ENCODE peak calls at places on chromosomes 1 and 21, in six cellular contexts. Q is trophoblast cell; W is uterus; T is Peyer's patch; J is CD8-positive, alpha-beta memory T cell; N is heart right ventricle. L is an unnamed sample. For H3K36me3, the result is how much of the 10 kb centered on the place peaks cover.

GRCh38 chr1:145985502-145986439 is 10.6 kb downstream of the TXNIP start:
- DNase-seq in Q (peak), N (peak), J (no peak), W (peak), T (peak), L (peak)

GRCh38 chr1:38475624-38476005 is 384.0 kb downstream of the RRAGC start:
- DNase-seq in W (no peak), Q (no peak), T (no peak), J (no peak), N (no peak), L (no peak)

GRCh38 chr1:54609301-54609921 is 13.9 kb downstream of the FAM151A start:
- DNase-seq in N (no peak), J (no peak), T (peak), Q (no peak), W (peak), L (no peak)

GRCh38 chr1:206544562-206545257 is 37.4 kb downstream of the RASSF5 start:
- DNase-seq in J (peak), Q (peak), N (peak), W (peak), T (peak), L (peak)

GRCh38 chr1:225934711-225935110 is 6.3 kb downstream of the LEFTY2 start:
- DNase-seq in W (no peak), T (no peak), Q (no peak), N (no peak), J (no peak), L (no peak)

GRCh38 chr1:16394977-16395376 is 27.9 kb downstream of the SZRD1 start:
- DNase-seq in W (no peak), T (no peak), N (no peak), J (no peak), Q (no peak), L (no peak)

GRCh38 chr1:169368406-169368769 is 393 bp downstream of the BLZF1 start:
- DNase-seq in Q (peak), J (peak), T (peak), W (no peak), N (no peak), L (no peak)

GRCh38 chr21:39125752-39126485 is 57.3 kb downstream of the PSMG1 start:
- DNase-seq in W (peak), N (no peak), Q (peak), T (peak), J (no peak), L (no peak)

GRCh38 chr1:11204396-11205190 is 15.4 kb downstream of the ANGPTL7 start:
- DNase-seq in T (no peak), W (no peak), N (no peak), Q (no peak), J (no peak), L (no peak)

GRCh38 chr1:14599173-14599754 is 779 bp downstream of the KAZN start:
- DNase-seq in J (no peak), N (no peak), W (no peak), T (no peak), Q (peak), L (no peak)

GRCh38 chr1:94646151-94646643 is 104.6 kb upstream of the F3 start:
- DNase-seq in W (no peak), T (no peak), J (no peak), N (no peak), Q (peak), L (no peak)

GRCh38 chr21:34962586-34963222 is 86.4 kb downstream of the RUNX1 start:
- DNase-seq in J (no peak), T (no peak), W (no peak), N (no peak), Q (no peak), L (no peak)

GRCh38 chr1:52306227-52307006 is 59.6 kb downstream of the CC2D1B start:
- DNase-seq in W (no peak), N (no peak), J (no peak), T (no peak), Q (peak), L (no peak)

GRCh38 chr1:185674201-185674600 is 60.0 kb upstream of the HMCN1 start:
- DNase-seq in J (no peak), T (no peak), N (no peak), W (no peak), Q (no peak), L (no peak)

GRCh38 chr1:24541711-24542346 is 14.1 kb upstream of the NCMAP start:
- DNase-seq in W (no peak), T (peak), J (no peak), Q (peak), N (peak), L (no peak)

GRCh38 chr1:91564888-91565700 is 64.4 kb downstream of the CDC7 start:
- DNase-seq in N (no peak), J (no peak), W (no peak), T (no peak), Q (peak), L (no peak)

GRCh38 chr1:16630661-16631247 is 17.4 kb upstream of the NBPF1 start:
- DNase-seq in J (no peak), W (peak), N (no peak), T (peak), Q (no peak), L (peak)

GRCh38 chr1:35637401-35637809 is 3.9 kb downstream of the PSMB2 start:
- DNase-seq in J (no peak), T (no peak), N (no peak), Q (peak), W (no peak), L (no peak)

GRCh38 chr1:25718738-25719137 is 81.3 kb upstream of the SELENON start:
- DNase-seq in T (no peak), N (no peak), W (no peak), Q (no peak), J (no peak), L (no peak)

GRCh38 chr1:6652986-6653385 is 28.3 kb downstream of the THAP3 start:
- DNase-seq in W (no peak), J (no peak), N (no peak), Q (no peak), T (no peak), L (no peak)

GRCh38 chr21:44950016-44950326 is 10.1 kb downstream of the SLX9 start:
- DNase-seq in Q (no peak), T (no peak), W (no peak), J (no peak), N (no peak), L (no peak)

GRCh38 chr1:6049419-6049818 is 3.7 kb downstream of the KCNAB2 start:
- DNase-seq in N (no peak), T (no peak), Q (no peak), J (no peak), W (no peak), L (no peak)

GRCh38 chr21:14064296-14064645 is 146.5 kb downstream of the LIPI start:
- DNase-seq in J (no peak), N (no peak), W (no peak), Q (peak), T (no peak), L (no peak)

GRCh38 chr1:216500273-216500967 is 77.2 kb upstream of the USH2A start:
- DNase-seq in T (no peak), Q (no peak), W (no peak), N (no peak), J (no peak), L (no peak)

GRCh38 chr1:3903141-3904005 is 3.3 kb upstream of the C1orf174 start:
- DNase-seq in W (no peak), T (peak), N (no peak), J (no peak), Q (no peak), L (peak)

GRCh38 chr1:209670441-209671082 is 4.7 kb upstream of the G0S2 start:
- DNase-seq in W (no peak), T (no peak), J (no peak), Q (no peak), N (no peak), L (no peak)

GRCh38 chr1:150558328-150558727 is 9.1 kb downstream of the ADAMTSL4 start:
- DNase-seq in T (no peak), J (no peak), W (peak), Q (no peak), N (no peak), L (peak)

DNA sequence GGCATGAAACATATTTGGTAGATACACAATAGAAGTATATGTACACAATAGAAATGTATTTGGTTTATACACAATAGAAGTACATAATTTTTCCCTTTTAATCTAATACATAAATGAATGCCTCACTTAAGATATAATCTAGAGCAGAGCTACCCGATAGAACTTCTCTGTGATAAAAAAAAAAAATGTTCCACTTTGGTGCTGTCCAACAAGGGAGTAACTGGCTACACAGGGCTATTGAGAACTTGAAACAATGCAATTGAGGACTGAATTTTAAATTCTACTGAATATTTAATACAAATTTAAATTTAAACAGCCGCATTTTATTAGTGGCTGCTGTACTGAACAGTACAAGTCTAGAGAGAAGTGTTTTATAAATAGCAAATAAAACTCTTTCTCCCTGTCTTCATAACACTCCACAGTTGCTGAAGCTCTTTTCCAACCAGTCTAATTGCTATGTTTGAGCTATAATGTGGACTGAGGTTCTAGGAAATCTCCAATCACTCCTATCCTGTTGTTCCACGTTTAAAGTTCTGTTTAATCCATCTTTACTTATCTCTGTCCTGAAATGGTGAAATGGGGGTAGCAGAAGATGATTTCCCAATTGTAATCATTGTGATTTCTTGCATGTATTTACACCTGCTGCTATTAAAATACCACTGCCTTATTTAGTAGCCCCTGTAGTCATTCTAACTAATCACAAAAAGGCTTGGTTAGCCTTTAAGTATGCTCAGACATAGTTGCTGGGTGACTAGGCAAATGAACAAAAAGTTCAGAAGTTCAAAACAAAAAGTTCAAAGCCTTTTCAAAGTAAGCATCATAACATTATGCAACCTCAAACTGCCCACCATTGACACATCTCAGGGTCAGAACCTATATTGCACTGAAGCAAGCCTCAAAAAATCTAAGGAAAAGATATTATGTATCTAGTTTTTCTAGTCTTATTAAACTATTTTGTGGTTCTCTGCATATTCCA is 192.3 kb upstream of the C1orf87 start:
- DNase-seq in J (no peak), W (no peak), Q (peak), N (no peak), T (no peak), L (no peak)
- H3K36me3 ChIP-seq in J (under half), W (under half), Q (under half), N (under half), T (under half), L (under half)

GRCh38 chr21:42567861-42568260 is 54.2 kb downstream of the SLC37A1 start:
- DNase-seq in J (no peak), Q (no peak), N (no peak), W (no peak), T (peak), L (peak)
- H3K36me3 ChIP-seq in J (under half), Q (half or more), N (under half), W (under half), T (under half), L (under half)

DNA sequence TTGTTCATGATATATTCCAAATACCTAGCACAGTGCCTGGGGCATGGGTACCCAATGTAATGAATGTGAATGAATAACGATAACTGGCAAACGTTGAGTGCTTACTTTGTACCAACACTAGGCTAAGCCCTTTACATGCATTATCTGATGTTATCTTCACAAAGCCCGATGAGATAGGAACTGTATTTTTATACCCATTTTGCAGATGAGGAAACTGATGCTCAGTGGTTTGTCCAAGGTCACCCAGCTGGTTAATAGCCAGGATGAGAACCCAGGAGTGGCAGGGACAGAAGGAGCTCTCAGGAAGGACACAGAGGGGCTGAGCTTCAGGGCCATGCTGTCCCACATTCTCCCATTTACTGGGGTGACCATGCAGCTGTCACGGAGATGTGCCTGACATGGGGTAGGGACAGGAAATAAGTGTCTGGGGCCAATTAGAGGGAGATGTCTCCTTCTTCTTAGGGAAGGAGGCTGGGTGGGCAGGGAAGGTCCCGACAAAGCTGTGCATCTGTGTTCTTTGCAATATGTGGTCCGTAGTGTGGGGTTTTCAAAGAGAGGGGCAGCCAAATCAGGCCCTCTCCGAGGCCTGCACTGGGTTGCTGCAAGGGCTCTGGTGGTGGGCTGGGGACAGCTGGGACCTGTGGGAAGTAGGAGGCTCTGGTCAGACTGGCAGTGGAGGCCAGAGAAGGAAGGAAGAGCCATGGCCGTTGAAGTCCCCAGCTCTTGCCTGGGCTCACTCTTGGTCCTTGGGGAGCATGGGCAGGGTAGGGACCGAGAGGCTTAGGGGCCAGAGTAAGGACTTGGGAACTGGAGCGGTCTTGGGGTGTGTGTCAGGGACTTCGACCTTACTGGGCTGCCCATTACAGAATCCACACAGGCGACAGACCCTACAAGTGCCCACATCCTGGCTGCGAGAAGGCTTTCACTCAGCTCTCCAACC is 26.6 kb downstream of the A3GALT2 start:
- DNase-seq in W (no peak), N (no peak), T (peak), Q (no peak), J (no peak), L (peak)
- H3K36me3 ChIP-seq in W (under half), N (under half), T (under half), Q (under half), J (under half), L (under half)

GRCh38 chr1:161899091-161899490 is 124.6 kb downstream of the OLFML2B start:
- DNase-seq in Q (no peak), T (no peak), J (no peak), N (no peak), W (no peak), L (no peak)

GRCh38 chr1:161905269-161905884 is 118.3 kb downstream of the OLFML2B start:
- DNase-seq in N (no peak), J (no peak), Q (peak), T (peak), W (no peak), L (no peak)

GRCh38 chr1:161907266-161907665 is 116.4 kb downstream of the OLFML2B start:
- DNase-seq in W (no peak), T (no peak), Q (no peak), J (no peak), N (no peak), L (no peak)

GRCh38 chr1:161900155-161900554 is 123.5 kb downstream of the OLFML2B start:
- DNase-seq in Q (no peak), W (no peak), T (no peak), J (no peak), N (no peak), L (no peak)

DNA sequence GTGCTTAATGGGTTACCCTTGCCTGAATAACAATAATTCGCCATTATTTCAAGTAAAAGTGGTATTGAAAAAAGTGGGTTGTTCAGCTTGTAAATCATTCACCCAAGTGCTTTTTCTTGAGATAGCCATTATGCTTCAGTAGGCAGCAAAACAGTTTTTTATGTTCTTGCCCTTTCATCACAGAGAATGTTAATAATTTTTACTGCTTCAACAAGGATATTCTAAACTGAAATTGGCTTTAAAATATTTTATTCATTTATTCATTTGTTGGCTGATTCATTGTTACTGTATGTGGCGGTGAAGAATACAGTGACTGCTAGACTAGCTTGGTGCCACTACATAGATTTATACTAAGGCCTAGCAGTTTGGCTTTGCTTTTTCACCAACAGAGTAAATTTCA is 121.5 kb downstream of the OLFML2B start:
- DNase-seq in T (no peak), J (no peak), W (no peak), N (no peak), Q (no peak), L (no peak)
- H3K36me3 ChIP-seq in T (under half), J (under half), W (under half), N (under half), Q (under half), L (under half)

GRCh38 chr1:116676291-116676690 is 8.8 kb upstream of the IGSF3 start:
- DNase-seq in J (no peak), W (no peak), T (no peak), N (no peak), Q (peak), L (no peak)
- H3K36me3 ChIP-seq in J (under half), W (under half), T (under half), N (under half), Q (under half), L (under half)

GRCh38 chr1:167645625-167646410 is 15.8 kb downstream of the RCSD1 start:
- DNase-seq in J (no peak), W (no peak), Q (no peak), T (no peak), N (no peak), L (no peak)
- H3K36me3 ChIP-seq in J (under half), W (under half), Q (under half), T (under half), N (under half), L (under half)

DNA sequence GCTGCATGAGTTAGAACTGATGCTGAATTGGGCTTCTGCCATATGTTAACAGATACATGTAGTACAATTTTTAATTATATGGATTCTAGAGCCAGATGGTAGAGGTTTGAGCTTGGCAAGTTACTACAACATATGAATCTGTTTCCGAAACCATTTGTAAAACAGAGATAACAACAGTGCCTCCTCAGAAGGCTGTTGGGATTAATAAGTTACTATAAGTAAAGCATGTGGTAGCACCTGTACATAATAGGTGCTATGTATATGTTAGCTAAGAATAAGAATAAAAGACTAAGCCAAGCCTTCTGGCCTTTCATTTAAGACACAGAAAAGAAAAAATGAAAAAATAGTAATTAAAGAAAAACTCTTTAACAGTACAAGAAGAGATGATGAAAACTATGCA is 17.8 kb downstream of the EPRS1 start:
- DNase-seq in Q (no peak), T (no peak), J (no peak), W (no peak), N (no peak), L (no peak)
- H3K36me3 ChIP-seq in Q (under half), T (under half), J (under half), W (under half), N (under half), L (under half)

GRCh38 chr21:42858957-42859890 is 20.1 kb downstream of the WDR4 start:
- DNase-seq in N (no peak), T (no peak), W (no peak), Q (no peak), J (no peak), L (no peak)

GRCh38 chr21:42859891-42860230 is 19.5 kb downstream of the WDR4 start:
- DNase-seq in T (no peak), Q (no peak), N (no peak), W (no peak), J (no peak), L (no peak)

GRCh38 chr21:42862123-42862475 is 17.2 kb downstream of the WDR4 start:
- DNase-seq in N (no peak), J (no peak), T (no peak), Q (no peak), W (no peak), L (no peak)

GRCh38 chr21:42861311-42862122 is 17.8 kb downstream of the WDR4 start:
- DNase-seq in N (no peak), Q (no peak), W (no peak), T (no peak), J (no peak), L (no peak)

DNA sequence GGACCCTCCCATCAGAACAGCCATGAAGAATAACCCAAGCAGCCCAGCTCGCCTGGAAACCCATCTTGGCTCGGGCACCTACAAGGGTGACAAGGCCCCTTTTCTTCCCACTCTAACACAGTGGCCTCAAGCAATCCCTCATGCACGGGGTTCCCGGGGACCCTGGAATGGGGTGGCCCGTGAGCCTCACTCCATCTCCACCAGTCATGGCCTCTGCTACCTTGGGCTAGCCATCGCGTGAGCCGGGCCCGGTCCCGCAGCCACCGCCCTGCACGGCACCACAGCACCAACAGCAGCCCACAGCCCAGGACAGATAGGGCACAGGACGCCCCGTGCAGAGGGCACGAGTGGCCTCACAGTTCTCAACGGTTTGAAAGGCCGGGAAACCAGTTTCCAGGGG is 19.0 kb downstream of the WDR4 start:
- DNase-seq in Q (no peak), J (no peak), T (no peak), W (no peak), N (no peak), L (no peak)
- H3K36me3 ChIP-seq in Q (half or more), J (under half), T (under half), W (under half), N (under half), L (under half)

L was measured in aorta.